ENCODE peak calls at places on chromosome 3, in six cellular contexts. One of them, this sample, is unnamed.

GRCh38 chr3:132418916-132419315 is 1.6 kb downstream of the DNAJC13 start:
- DNase-seq in GM12891: no peak
- DNase-seq in activated T-cell treated with anti-CD3 and anti-CD28 coated beads for 24 hours: no peak
- DNase-seq in activated CD8-positive, alpha-beta T cell treated with anti-CD3 and anti-CD28 coated beads for 36 hours: no peak
- DNase-seq in neuronal stem cell: no peak
- DNase-seq in cardiac muscle cell: no peak
- DNase-seq in this sample: no peak

GRCh38 chr3:33496449-33496848 is 56.2 kb upstream of the UBP1 start:
- DNase-seq in activated T-cell treated with anti-CD3 and anti-CD28 coated beads for 24 hours: no peak
- DNase-seq in cardiac muscle cell: no peak
- DNase-seq in neuronal stem cell: no peak
- DNase-seq in activated CD8-positive, alpha-beta T cell treated with anti-CD3 and anti-CD28 coated beads for 36 hours: no peak
- DNase-seq in GM12891: no peak
- DNase-seq in this sample: no peak

GRCh38 chr3:146280859-146281258 is 30.0 kb upstream of the PLSCR4 start:
- DNase-seq in activated CD8-positive, alpha-beta T cell treated with anti-CD3 and anti-CD28 coated beads for 36 hours: no peak
- DNase-seq in neuronal stem cell: no peak
- DNase-seq in GM12891: no peak
- DNase-seq in cardiac muscle cell: no peak
- DNase-seq in activated T-cell treated with anti-CD3 and anti-CD28 coated beads for 24 hours: no peak
- DNase-seq in this sample: no peak

GRCh38 chr3:126476166-126476975 is 680 bp upstream of the ZXDC start:
- DNase-seq in activated T-cell treated with anti-CD3 and anti-CD28 coated beads for 24 hours: no peak
- DNase-seq in neuronal stem cell: peak
- DNase-seq in activated CD8-positive, alpha-beta T cell treated with anti-CD3 and anti-CD28 coated beads for 36 hours: peak
- DNase-seq in GM12891: no peak
- DNase-seq in cardiac muscle cell: no peak
- DNase-seq in this sample: peak

GRCh38 chr3:74410276-74410941 is 204.1 kb downstream of the CNTN3 start:
- DNase-seq in activated CD8-positive, alpha-beta T cell treated with anti-CD3 and anti-CD28 coated beads for 36 hours: no peak
- DNase-seq in neuronal stem cell: no peak
- DNase-seq in activated T-cell treated with anti-CD3 and anti-CD28 coated beads for 24 hours: no peak
- DNase-seq in GM12891: no peak
- DNase-seq in cardiac muscle cell: no peak
- DNase-seq in this sample: no peak

GRCh38 chr3:48543271-48543866 is 13.2 kb downstream of the PFKFB4 start:
- DNase-seq in neuronal stem cell: no peak
- DNase-seq in activated CD8-positive, alpha-beta T cell treated with anti-CD3 and anti-CD28 coated beads for 36 hours: no peak
- DNase-seq in GM12891: no peak
- DNase-seq in cardiac muscle cell: no peak
- DNase-seq in activated T-cell treated with anti-CD3 and anti-CD28 coated beads for 24 hours: no peak
- DNase-seq in this sample: peak

GRCh38 chr3:194134231-194134756 is 1.7 kb upstream of the HES1 start:
- DNase-seq in GM12891: no peak
- DNase-seq in activated CD8-positive, alpha-beta T cell treated with anti-CD3 and anti-CD28 coated beads for 36 hours: peak
- DNase-seq in activated T-cell treated with anti-CD3 and anti-CD28 coated beads for 24 hours: no peak
- DNase-seq in neuronal stem cell: peak
- DNase-seq in cardiac muscle cell: peak
- DNase-seq in this sample: no peak

GRCh38 chr3:120077726-120078125 is 16.5 kb downstream of the GSK3B start:
- DNase-seq in activated CD8-positive, alpha-beta T cell treated with anti-CD3 and anti-CD28 coated beads for 36 hours: no peak
- DNase-seq in cardiac muscle cell: no peak
- DNase-seq in GM12891: no peak
- DNase-seq in activated T-cell treated with anti-CD3 and anti-CD28 coated beads for 24 hours: no peak
- DNase-seq in neuronal stem cell: no peak
- DNase-seq in this sample: no peak

GRCh38 chr3:146503459-146504202 is 34.3 kb upstream of the PLSCR2 start:
- DNase-seq in cardiac muscle cell: no peak
- DNase-seq in activated T-cell treated with anti-CD3 and anti-CD28 coated beads for 24 hours: no peak
- DNase-seq in neuronal stem cell: no peak
- DNase-seq in activated CD8-positive, alpha-beta T cell treated with anti-CD3 and anti-CD28 coated beads for 36 hours: peak
- DNase-seq in GM12891: peak
- DNase-seq in this sample: no peak

GRCh38 chr3:71514621-71515020 is 68.9 kb downstream of the FOXP1 start:
- DNase-seq in activated T-cell treated with anti-CD3 and anti-CD28 coated beads for 24 hours: no peak
- DNase-seq in cardiac muscle cell: no peak
- DNase-seq in GM12891: no peak
- DNase-seq in neuronal stem cell: no peak
- DNase-seq in activated CD8-positive, alpha-beta T cell treated with anti-CD3 and anti-CD28 coated beads for 36 hours: no peak
- DNase-seq in this sample: no peak

GRCh38 chr3:120450261-120450913 is 405 bp downstream of the FSTL1 start:
- DNase-seq in activated T-cell treated with anti-CD3 and anti-CD28 coated beads for 24 hours: no peak
- DNase-seq in activated CD8-positive, alpha-beta T cell treated with anti-CD3 and anti-CD28 coated beads for 36 hours: peak
- DNase-seq in neuronal stem cell: peak
- DNase-seq in GM12891: peak
- DNase-seq in cardiac muscle cell: peak
- DNase-seq in this sample: peak

GRCh38 chr3:8482960-8483665 is 18.5 kb upstream of the LMCD1 start:
- DNase-seq in GM12891: no peak
- DNase-seq in activated CD8-positive, alpha-beta T cell treated with anti-CD3 and anti-CD28 coated beads for 36 hours: no peak
- DNase-seq in activated T-cell treated with anti-CD3 and anti-CD28 coated beads for 24 hours: no peak
- DNase-seq in cardiac muscle cell: no peak
- DNase-seq in neuronal stem cell: no peak
- DNase-seq in this sample: peak

GRCh38 chr3:72665701-72666443 is 182.4 kb downstream of the SHQ1 start:
- DNase-seq in neuronal stem cell: no peak
- DNase-seq in activated T-cell treated with anti-CD3 and anti-CD28 coated beads for 24 hours: peak
- DNase-seq in activated CD8-positive, alpha-beta T cell treated with anti-CD3 and anti-CD28 coated beads for 36 hours: peak
- DNase-seq in cardiac muscle cell: peak
- DNase-seq in GM12891: no peak
- DNase-seq in this sample: peak

GRCh38 chr3:86991482-86991815 is 500 bp upstream of the VGLL3 start:
- DNase-seq in cardiac muscle cell: no peak
- DNase-seq in neuronal stem cell: no peak
- DNase-seq in activated T-cell treated with anti-CD3 and anti-CD28 coated beads for 24 hours: no peak
- DNase-seq in GM12891: no peak
- DNase-seq in activated CD8-positive, alpha-beta T cell treated with anti-CD3 and anti-CD28 coated beads for 36 hours: no peak
- DNase-seq in this sample: no peak

GRCh38 chr3:133408961-133409360 is 9.1 kb downstream of the BFSP2 start:
- DNase-seq in cardiac muscle cell: no peak
- DNase-seq in GM12891: no peak
- DNase-seq in activated T-cell treated with anti-CD3 and anti-CD28 coated beads for 24 hours: no peak
- DNase-seq in activated CD8-positive, alpha-beta T cell treated with anti-CD3 and anti-CD28 coated beads for 36 hours: no peak
- DNase-seq in neuronal stem cell: no peak
- DNase-seq in this sample: no peak

GRCh38 chr3:62007036-62007435 is 366.3 kb downstream of the FEZF2 start:
- DNase-seq in GM12891: no peak
- DNase-seq in activated CD8-positive, alpha-beta T cell treated with anti-CD3 and anti-CD28 coated beads for 36 hours: no peak
- DNase-seq in neuronal stem cell: no peak
- DNase-seq in activated T-cell treated with anti-CD3 and anti-CD28 coated beads for 24 hours: no peak
- DNase-seq in cardiac muscle cell: no peak
- DNase-seq in this sample: no peak

GRCh38 chr3:191968299-191968698 is 507.3 kb downstream of the PYDC2 start:
- DNase-seq in cardiac muscle cell: no peak
- DNase-seq in GM12891: no peak
- DNase-seq in neuronal stem cell: no peak
- DNase-seq in activated T-cell treated with anti-CD3 and anti-CD28 coated beads for 24 hours: no peak
- DNase-seq in activated CD8-positive, alpha-beta T cell treated with anti-CD3 and anti-CD28 coated beads for 36 hours: no peak
- DNase-seq in this sample: no peak